ENCODE peak calls at places on chromosome 3, in five cellular contexts. N is A549, K is psoas muscle, P is prostate gland, C is esophagus muscularis mucosa. Y is an unnamed sample.

GRCh38 chr3:193677734-193678133 is 84.7 kb downstream of the OPA1 start:
- DNase-seq in N (no peak), K (no peak), P (no peak), C (no peak), Y (no peak)

GRCh38 chr3:172658344-172659245 is 52.3 kb downstream of the NCEH1 start:
- DNase-seq in N (peak; percentile 47), C (peak; percentile 78), K (no peak), P (no peak), Y (no peak)

GRCh38 chr3:47984089-47984759 is 32.0 kb downstream of the MAP4 start:
- DNase-seq in K (no peak), P (no peak), N (no peak), C (no peak), Y (no peak)

GRCh38 chr3:177041021-177041729 is 156.1 kb downstream of the TBL1XR1 start:
- DNase-seq in K (no peak), C (peak; percentile 92), N (no peak), P (peak; percentile 30), Y (peak; percentile 84)

GRCh38 chr3:64818196-64818595 is 130.4 kb upstream of the ADAMTS9 start:
- DNase-seq in P (no peak), N (no peak), K (no peak), C (no peak), Y (no peak)

GRCh38 chr3:76873509-76874242 is 166.2 kb upstream of the ROBO2 start:
- DNase-seq in C (no peak), N (no peak), P (no peak), K (no peak), Y (no peak)

GRCh38 chr3:56917740-56918568 is 116.2 kb upstream of the ARHGEF3 start:
- DNase-seq in C (no peak), K (no peak), P (no peak), N (no peak), Y (no peak)

GRCh38 chr3:29494305-29495036 is 213.6 kb downstream of the RBMS3 start:
- DNase-seq in C (no peak), P (no peak), K (no peak), N (no peak), Y (no peak)

GRCh38 chr3:182895513-182896112 is 84.7 kb downstream of the DCUN1D1 start:
- DNase-seq in P (no peak), N (no peak), K (no peak), C (no peak), Y (no peak)

GRCh38 chr3:72391659-72392058 is 456.6 kb downstream of the SHQ1 start:
- DNase-seq in K (no peak), C (no peak), N (no peak), P (no peak), Y (no peak)

GRCh38 chr3:190718097-190718496 is 144.4 kb downstream of the GMNC start:
- DNase-seq in C (no peak), N (no peak), P (no peak), K (no peak), Y (no peak)

GRCh38 chr3:14525685-14526631 is 14.2 kb downstream of the GRIP2 start:
- DNase-seq in N (no peak), K (peak; percentile 60), C (no peak), P (no peak), Y (peak; percentile 68)

GRCh38 chr3:128285042-128285924 is 132.0 kb downstream of the EEFSEC start:
- DNase-seq in N (no peak), P (no peak), C (peak; percentile 62), K (no peak), Y (no peak)

GRCh38 chr3:134900482-134900881 is 105.4 kb downstream of the EPHB1 start:
- DNase-seq in K (no peak), C (no peak), N (no peak), P (no peak), Y (no peak)

GRCh38 chr3:121443456-121443855 is 102.3 kb downstream of the POLQ start:
- DNase-seq in P (no peak), K (no peak), C (no peak), N (no peak), Y (no peak)

GRCh38 chr3:152151216-152151874 is 117.4 kb upstream of the MBNL1 start:
- DNase-seq in C (no peak), P (no peak), K (no peak), N (no peak), Y (no peak)

GRCh38 chr3:111739241-111739952 is 119.7 kb upstream of the PHLDB2 start:
- DNase-seq in N (peak; percentile 47), C (peak; percentile 91), P (peak; percentile 81), K (no peak), Y (peak; percentile 80)

GRCh38 chr3:186831795-186832194 is 10.7 kb upstream of the ADIPOQ start:
- DNase-seq in K (no peak), C (no peak), N (no peak), P (no peak), Y (no peak)

GRCh38 chr3:74739242-74739641 is 124.8 kb upstream of the CNTN3 start:
- DNase-seq in N (no peak), K (no peak), P (no peak), C (no peak), Y (no peak)

GRCh38 chr3:22269827-22270226 is 518.8 kb upstream of the ZNF385D start:
- DNase-seq in P (no peak), C (no peak), N (no peak), K (no peak), Y (no peak)

GRCh38 chr3:30604091-30604490 is 2.3 kb upstream of the TGFBR2 start:
- DNase-seq in N (no peak), P (no peak), K (no peak), C (no peak), Y (no peak)

GRCh38 chr3:56962922-56963321 is 97.5 kb upstream of the SPATA12 start:
- DNase-seq in K (no peak), P (no peak), N (no peak), C (no peak), Y (no peak)

GRCh38 chr3:85576801-85577200 is 618.0 kb downstream of the CADM2 start:
- DNase-seq in C (no peak), P (no peak), K (no peak), N (no peak), Y (no peak)

GRCh38 chr3:42117175-42118008 is 26.2 kb downstream of the TRAK1 start:
- DNase-seq in K (peak; percentile 74), N (peak; percentile 28), P (peak; percentile 45), C (no peak), Y (no peak)

GRCh38 chr3:105458518-105459215 is 92.0 kb downstream of the ALCAM start:
- DNase-seq in K (no peak), N (no peak), C (no peak), P (no peak), Y (no peak)

GRCh38 chr3:71101014-71101413 is 482.5 kb downstream of the FOXP1 start:
- DNase-seq in K (no peak), N (peak; percentile 47), P (no peak), C (no peak), Y (no peak)

GRCh38 chr3:184541886-184542562 is 19.6 kb upstream of the EPHB3 start:
- DNase-seq in N (no peak), K (no peak), C (peak; percentile 78), P (no peak), Y (peak; percentile 26)

GRCh38 chr3:100429187-100429586 is 27.8 kb downstream of the LNP1 start:
- DNase-seq in P (no peak), C (no peak), K (no peak), N (no peak), Y (no peak)

GRCh38 chr3:180981912-180982311 is 7.6 kb downstream of the DNAJC19 start:
- DNase-seq in C (no peak), N (no peak), P (no peak), K (no peak), Y (no peak)

GRCh38 chr3:105598047-105598796 is 231.5 kb downstream of the ALCAM start:
- DNase-seq in C (no peak), N (peak; percentile 3), P (no peak), K (no peak), Y (no peak)

GRCh38 chr3:32195995-32196540 is 42.4 kb upstream of the CMTM8 start:
- DNase-seq in C (no peak), N (no peak), P (no peak), K (no peak), Y (no peak)

GRCh38 chr3:125398952-125399351 is 23.8 kb upstream of the ZNF148 start:
- DNase-seq in K (no peak), P (no peak), C (no peak), N (no peak), Y (no peak)

GRCh38 chr3:114299925-114300624 is 6.2 kb downstream of the TIGIT start:
- DNase-seq in N (no peak), C (no peak), K (no peak), P (no peak), Y (no peak)

GRCh38 chr3:114293846-114294245 is at the start of gene TIGIT:
- DNase-seq in K (no peak), N (no peak), C (no peak), P (no peak), Y (no peak)

GRCh38 chr3:114294940-114295480 is 1.2 kb downstream of the TIGIT start:
- DNase-seq in K (no peak), P (no peak), C (no peak), N (no peak), Y (no peak)

GRCh38 chr3:114299421-114299820 is 5.6 kb downstream of the TIGIT start:
- DNase-seq in C (no peak), P (no peak), N (peak; percentile 79), K (no peak), Y (no peak)
- TF ChIP-seq CTCF in C (no peak), P (no peak), N (peak; percentile 58), K (no peak), Y (no peak)

GRCh38 chr3:46934067-46934466 is 42.5 kb downstream of the CCDC12 start:
- DNase-seq in K (peak; percentile 54), C (no peak), P (no peak), N (no peak), Y (peak; percentile 66)
- H3K4me1 ChIP-seq in K (peaks cover 95% of the 10 kb centered on the region), C (peaks cover 97% of the 10 kb centered on the region), P (peaks cover 8% of the 10 kb centered on the region), N (peaks cover 84% of the 10 kb centered on the region), Y (no peaks in the 10 kb centered on the region)

GRCh38 chr3:97864-98263 is 98.7 kb upstream of the CHL1 start:
- DNase-seq in N (no peak), K (no peak), P (no peak), C (no peak), Y (no peak)

GRCh38 chr3:99515-99914 is 97.0 kb upstream of the CHL1 start:
- DNase-seq in P (no peak), K (no peak), C (no peak), N (no peak), Y (no peak)

DNA sequence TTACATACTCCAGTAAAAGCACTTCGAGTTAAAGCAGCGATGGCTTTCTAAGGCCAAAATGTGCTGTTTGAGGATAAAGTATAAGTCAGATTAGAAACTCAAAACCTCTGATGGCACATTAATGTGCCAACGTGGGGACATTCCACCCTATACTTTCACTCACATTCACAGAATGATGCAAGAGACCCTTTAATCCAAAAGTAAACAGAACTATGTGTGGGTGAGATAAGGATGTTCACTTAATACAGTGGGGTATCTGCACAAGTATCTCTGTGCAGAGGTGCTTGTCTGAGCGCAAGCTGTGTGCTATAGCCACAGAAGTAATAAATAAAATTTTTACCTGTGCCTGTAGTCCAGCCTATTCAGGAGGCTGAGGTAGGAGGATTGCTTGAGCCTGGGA is 100.3 kb upstream of the CHL1 start:
- DNase-seq in K (no peak), C (no peak), N (no peak), P (no peak), Y (no peak)
- H3K9me3 ChIP-seq in K (no peaks in the 10 kb centered on the region), C (no peaks in the 10 kb centered on the region), N (no peaks in the 10 kb centered on the region), P (no peaks in the 10 kb centered on the region), Y (no peaks in the 10 kb centered on the region)

DNA sequence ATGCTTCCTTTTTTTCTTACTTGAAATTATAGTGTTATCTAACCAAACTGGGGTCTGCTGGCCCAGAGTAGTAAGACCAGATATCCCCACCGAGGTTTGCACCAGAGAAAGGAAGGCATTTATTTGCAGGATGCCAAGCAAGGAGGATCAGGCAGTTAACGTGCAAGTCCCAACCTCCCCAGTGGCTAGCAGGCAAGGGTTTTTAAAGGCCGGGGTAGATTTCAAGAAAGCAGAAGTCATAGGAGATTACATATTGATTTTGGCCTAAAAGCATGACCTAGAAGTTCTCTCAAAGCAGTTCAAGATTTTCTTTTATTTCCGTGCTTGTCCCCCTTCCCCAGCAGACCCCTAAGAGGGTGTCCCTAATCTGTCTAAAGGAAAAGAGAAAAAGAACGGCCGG is 32.8 kb upstream of the STRIT1 start:
- DNase-seq in C (no peak), P (no peak), N (no peak), K (no peak), Y (no peak)
- TF ChIP-seq CTCF in C (no peak), P (no peak), N (no peak), K (no peak), Y (no peak)